ENCODE peak calls at places on chromosomes 4 and X, in six cellular contexts. One of them, this sample, is unnamed.

GRCh38 chrX:22520128-22520828 is 247.6 kb downstream of the CBLL2 start:
- DNase-seq in type B pancreatic cell: no peak
- DNase-seq in ELR: peak; percentile 54
- DNase-seq in NCI-H774: no peak
- DNase-seq in SHP77: no peak
- DNase-seq in T-helper 17 cell: no peak
- DNase-seq in this sample: no peak

GRCh38 chrX:46849933-46850332 is 13.1 kb downstream of the RP2 start:
- DNase-seq in type B pancreatic cell: no peak
- DNase-seq in ELR: peak; percentile 45
- DNase-seq in NCI-H774: no peak
- DNase-seq in SHP77: no peak
- DNase-seq in T-helper 17 cell: no peak
- DNase-seq in this sample: no peak

GRCh38 chr4:6944311-6945051 is 34.9 kb downstream of the TBC1D14 start:
- DNase-seq in type B pancreatic cell: no peak
- DNase-seq in ELR: no peak
- DNase-seq in NCI-H774: no peak
- DNase-seq in SHP77: no peak
- DNase-seq in T-helper 17 cell: no peak
- DNase-seq in this sample: no peak

GRCh38 chr4:4202510-4202909 is 24.2 kb downstream of the OTOP1 start:
- DNase-seq in type B pancreatic cell: no peak
- DNase-seq in ELR: no peak
- DNase-seq in NCI-H774: no peak
- DNase-seq in SHP77: no peak
- DNase-seq in T-helper 17 cell: no peak
- DNase-seq in this sample: no peak

GRCh38 chrX:45824471-45824870 is 623.8 kb upstream of the DIPK2B start:
- DNase-seq in type B pancreatic cell: no peak
- DNase-seq in ELR: peak; percentile 94
- DNase-seq in NCI-H774: no peak
- DNase-seq in SHP77: peak; percentile 26
- DNase-seq in T-helper 17 cell: no peak
- DNase-seq in this sample: no peak

GRCh38 chr4:128544277-128544676 is 256.7 kb upstream of the PGRMC2 start:
- DNase-seq in type B pancreatic cell: no peak
- DNase-seq in ELR: no peak
- DNase-seq in NCI-H774: no peak
- DNase-seq in SHP77: no peak
- DNase-seq in T-helper 17 cell: no peak
- DNase-seq in this sample: no peak

GRCh38 chr4:5018096-5018495 is 1.2 kb downstream of the CYTL1 start:
- DNase-seq in type B pancreatic cell: no peak
- DNase-seq in ELR: peak; percentile 6
- DNase-seq in NCI-H774: no peak
- DNase-seq in SHP77: no peak
- DNase-seq in T-helper 17 cell: no peak
- DNase-seq in this sample: no peak

GRCh38 chr4:102518703-102519131 is 17.6 kb downstream of the NFKB1 start:
- DNase-seq in type B pancreatic cell: no peak
- DNase-seq in ELR: no peak
- DNase-seq in NCI-H774: no peak
- DNase-seq in SHP77: no peak
- DNase-seq in T-helper 17 cell: no peak
- DNase-seq in this sample: no peak

GRCh38 chrX:23752740-23753435 is 9.8 kb upstream of the ACOT9 start:
- DNase-seq in type B pancreatic cell: no peak
- DNase-seq in ELR: peak; percentile 78
- DNase-seq in NCI-H774: no peak
- DNase-seq in SHP77: no peak
- DNase-seq in T-helper 17 cell: no peak
- DNase-seq in this sample: no peak

GRCh38 chr4:68129793-68130192 is at the start of gene TMPRSS11F:
- DNase-seq in type B pancreatic cell: no peak
- DNase-seq in ELR: no peak
- DNase-seq in NCI-H774: no peak
- DNase-seq in SHP77: no peak
- DNase-seq in T-helper 17 cell: no peak
- DNase-seq in this sample: no peak

GRCh38 chrX:49271341-49271740 is 1.7 kb downstream of the PPP1R3F start:
- DNase-seq in type B pancreatic cell: no peak
- DNase-seq in ELR: no peak
- DNase-seq in NCI-H774: no peak
- DNase-seq in SHP77: no peak
- DNase-seq in T-helper 17 cell: no peak
- DNase-seq in this sample: no peak

GRCh38 chr4:11548529-11549176 is 120.0 kb upstream of the HS3ST1 start:
- DNase-seq in type B pancreatic cell: no peak
- DNase-seq in ELR: peak; percentile 4
- DNase-seq in NCI-H774: no peak
- DNase-seq in SHP77: no peak
- DNase-seq in T-helper 17 cell: no peak
- DNase-seq in this sample: no peak

GRCh38 chr4:16043820-16044554 is 39.8 kb downstream of the PROM1 start:
- DNase-seq in type B pancreatic cell: no peak
- DNase-seq in ELR: no peak
- DNase-seq in NCI-H774: no peak
- DNase-seq in SHP77: no peak
- DNase-seq in T-helper 17 cell: no peak
- DNase-seq in this sample: no peak

GRCh38 chr4:188109157-188109755 is at the start of gene TRIML2:
- DNase-seq in type B pancreatic cell: no peak
- DNase-seq in ELR: peak; percentile 63
- DNase-seq in NCI-H774: no peak
- DNase-seq in SHP77: no peak
- DNase-seq in T-helper 17 cell: no peak
- DNase-seq in this sample: no peak

GRCh38 chr4:4506961-4507360 is 34.9 kb downstream of the STX18 start:
- DNase-seq in type B pancreatic cell: no peak
- DNase-seq in ELR: no peak
- DNase-seq in NCI-H774: no peak
- DNase-seq in SHP77: no peak
- DNase-seq in T-helper 17 cell: no peak
- DNase-seq in this sample: no peak

GRCh38 chr4:40333921-40334352 is 1.2 kb upstream of the CHRNA9 start:
- DNase-seq in type B pancreatic cell: no peak
- DNase-seq in ELR: peak; percentile 75
- DNase-seq in NCI-H774: peak; percentile 19
- DNase-seq in SHP77: no peak
- DNase-seq in T-helper 17 cell: no peak
- DNase-seq in this sample: no peak

GRCh38 chrX:153599192-153600031 is 473 bp upstream of the CCNQ start:
- DNase-seq in type B pancreatic cell: peak; percentile 92
- DNase-seq in ELR: peak; percentile 85
- DNase-seq in NCI-H774: peak; percentile 90
- DNase-seq in SHP77: peak; percentile 78
- DNase-seq in T-helper 17 cell: peak; percentile 81
- DNase-seq in this sample: peak; percentile 43

GRCh38 chr4:121593760-121594159 is 103.0 kb downstream of the ANXA5 start:
- DNase-seq in type B pancreatic cell: no peak
- DNase-seq in ELR: no peak
- DNase-seq in NCI-H774: no peak
- DNase-seq in SHP77: no peak
- DNase-seq in T-helper 17 cell: no peak
- DNase-seq in this sample: no peak

GRCh38 chrX:151999813-152000212 is 25.3 kb upstream of the GABRE start:
- DNase-seq in type B pancreatic cell: no peak
- DNase-seq in ELR: no peak
- DNase-seq in NCI-H774: no peak
- DNase-seq in SHP77: no peak
- DNase-seq in T-helper 17 cell: no peak
- DNase-seq in this sample: no peak

GRCh38 chrX:74259879-74260491 is 44.0 kb upstream of the ZCCHC13 start:
- DNase-seq in type B pancreatic cell: no peak
- DNase-seq in ELR: no peak
- DNase-seq in NCI-H774: no peak
- DNase-seq in SHP77: no peak
- DNase-seq in T-helper 17 cell: no peak
- DNase-seq in this sample: no peak

GRCh38 chr4:155403886-155404285 is 27.1 kb upstream of the MAP9 start:
- DNase-seq in type B pancreatic cell: no peak
- DNase-seq in ELR: peak; percentile 62
- DNase-seq in NCI-H774: peak; percentile 7
- DNase-seq in SHP77: peak; percentile 3
- DNase-seq in T-helper 17 cell: no peak
- DNase-seq in this sample: no peak

GRCh38 chr4:185634066-185634652 is 98.9 kb upstream of the PDLIM3 start:
- DNase-seq in type B pancreatic cell: no peak
- DNase-seq in ELR: peak; percentile 3
- DNase-seq in NCI-H774: no peak
- DNase-seq in SHP77: no peak
- DNase-seq in T-helper 17 cell: no peak
- DNase-seq in this sample: no peak

GRCh38 chrX:108270739-108271396 is 167.4 kb downstream of the COL4A6 start:
- DNase-seq in type B pancreatic cell: no peak
- DNase-seq in ELR: peak; percentile 38
- DNase-seq in NCI-H774: no peak
- DNase-seq in SHP77: no peak
- DNase-seq in T-helper 17 cell: no peak
- DNase-seq in this sample: no peak

GRCh38 chrX:102833136-102833535 is 103.9 kb upstream of the RAB40AL start:
- DNase-seq in type B pancreatic cell: no peak
- DNase-seq in ELR: peak; percentile 54
- DNase-seq in NCI-H774: no peak
- DNase-seq in SHP77: no peak
- DNase-seq in T-helper 17 cell: no peak
- DNase-seq in this sample: no peak

GRCh38 chr4:183758006-183758734 is 99.1 kb downstream of the TRAPPC11 start:
- DNase-seq in type B pancreatic cell: no peak
- DNase-seq in ELR: no peak
- DNase-seq in NCI-H774: no peak
- DNase-seq in SHP77: no peak
- DNase-seq in T-helper 17 cell: no peak
- DNase-seq in this sample: no peak

GRCh38 chrX:109360301-109360700 is 121.6 kb downstream of the GUCY2F start:
- DNase-seq in type B pancreatic cell: no peak
- DNase-seq in ELR: peak; percentile 6
- DNase-seq in NCI-H774: no peak
- DNase-seq in SHP77: peak; percentile 21
- DNase-seq in T-helper 17 cell: no peak
- DNase-seq in this sample: no peak

GRCh38 chr4:150570862-150571261 is 11.1 kb upstream of the MAB21L2 start:
- DNase-seq in type B pancreatic cell: no peak
- DNase-seq in ELR: peak; percentile 8
- DNase-seq in NCI-H774: no peak
- DNase-seq in SHP77: no peak
- DNase-seq in T-helper 17 cell: no peak
- DNase-seq in this sample: no peak

GRCh38 chr4:24470681-24471622 is 113.4 kb downstream of the DHX15 start:
- DNase-seq in type B pancreatic cell: peak; percentile 71
- DNase-seq in ELR: peak; percentile 55
- DNase-seq in NCI-H774: no peak
- DNase-seq in SHP77: no peak
- DNase-seq in T-helper 17 cell: peak; percentile 10
- DNase-seq in this sample: no peak

GRCh38 chr4:45662996-45663395 is 460.9 kb downstream of the GABRG1 start:
- DNase-seq in type B pancreatic cell: no peak
- DNase-seq in ELR: peak; percentile 0
- DNase-seq in NCI-H774: no peak
- DNase-seq in SHP77: no peak
- DNase-seq in T-helper 17 cell: no peak
- DNase-seq in this sample: no peak

GRCh38 chrX:112851161-112851779 is 10.6 kb upstream of the AMOT start:
- DNase-seq in type B pancreatic cell: no peak
- DNase-seq in ELR: no peak
- DNase-seq in NCI-H774: no peak
- DNase-seq in SHP77: no peak
- DNase-seq in T-helper 17 cell: no peak
- DNase-seq in this sample: no peak

GRCh38 chr4:139297001-139297410 is 4.3 kb upstream of the NAA15 start:
- DNase-seq in type B pancreatic cell: no peak
- DNase-seq in ELR: peak; percentile 63
- DNase-seq in NCI-H774: no peak
- DNase-seq in SHP77: no peak
- DNase-seq in T-helper 17 cell: no peak
- DNase-seq in this sample: no peak

GRCh38 chr4:180960758-180961401 is 1282.3 kb upstream of the TENM3 start:
- DNase-seq in type B pancreatic cell: no peak
- DNase-seq in ELR: peak; percentile 0
- DNase-seq in NCI-H774: peak; percentile 22
- DNase-seq in SHP77: no peak
- DNase-seq in T-helper 17 cell: no peak
- DNase-seq in this sample: no peak

GRCh38 chrX:13506574-13506973 is 62.8 kb upstream of the EGFL6 start:
- DNase-seq in type B pancreatic cell: no peak
- DNase-seq in ELR: peak; percentile 50
- DNase-seq in NCI-H774: peak; percentile 5
- DNase-seq in SHP77: no peak
- DNase-seq in T-helper 17 cell: peak; percentile 19
- DNase-seq in this sample: no peak

GRCh38 chrX:133654801-133655200 is 239.5 kb upstream of the GPC4 start:
- DNase-seq in type B pancreatic cell: no peak
- DNase-seq in ELR: no peak
- DNase-seq in NCI-H774: no peak
- DNase-seq in SHP77: no peak
- DNase-seq in T-helper 17 cell: no peak
- DNase-seq in this sample: no peak

GRCh38 chrX:108221481-108221880 is 129.9 kb downstream of the ATG4A start:
- DNase-seq in type B pancreatic cell: no peak
- DNase-seq in ELR: no peak
- DNase-seq in NCI-H774: no peak
- DNase-seq in SHP77: no peak
- DNase-seq in T-helper 17 cell: no peak
- DNase-seq in this sample: no peak

GRCh38 chr4:105933083-105933482 is 37.8 kb downstream of the NPNT start:
- DNase-seq in type B pancreatic cell: no peak
- DNase-seq in ELR: no peak
- DNase-seq in NCI-H774: no peak
- DNase-seq in SHP77: no peak
- DNase-seq in T-helper 17 cell: no peak
- DNase-seq in this sample: no peak

GRCh38 chr4:170386974-170387373 is 297.2 kb upstream of the AADAT start:
- DNase-seq in type B pancreatic cell: no peak
- DNase-seq in ELR: peak; percentile 79
- DNase-seq in NCI-H774: no peak
- DNase-seq in SHP77: no peak
- DNase-seq in T-helper 17 cell: no peak
- DNase-seq in this sample: no peak

GRCh38 chr4:15682790-15683495 is 1.3 kb downstream of the FAM200B start:
- DNase-seq in type B pancreatic cell: no peak
- DNase-seq in ELR: peak; percentile 27
- DNase-seq in NCI-H774: no peak
- DNase-seq in SHP77: no peak
- DNase-seq in T-helper 17 cell: no peak
- DNase-seq in this sample: peak; percentile 51

This sample was measured in GF-D8.